ENCODE peak calls at places on chromosomes 13 and 19, in eight cellular contexts. H, J, Q, B, R, N, L and A are unnamed samples.

GRCh38 chr19:588758-589692 is 656 bp upstream of the HCN2 start:
- DNase-seq in L (no peak), R (peak), B (no peak), H (no peak), Q (no peak), J (no peak), N (no peak), A (no peak)

GRCh38 chr13:33016414-33017409 is at the start of gene KL:
- DNase-seq in L (no peak), B (peak), H (peak), N (no peak), R (peak), J (no peak), Q (no peak), A (peak)

GRCh38 chr19:38392707-38393308 is 4.3 kb downstream of the SPRED3 start:
- DNase-seq in H (no peak), L (no peak), Q (no peak), N (no peak), J (peak), B (no peak), R (no peak), A (peak)

GRCh38 chr19:3108775-3109174 is 14.6 kb downstream of the GNA11 start:
- DNase-seq in R (peak), H (peak), L (peak), B (no peak), Q (peak), N (peak), J (no peak), A (peak)

GRCh38 chr19:53195265-53195879 is 2.2 kb upstream of the ZNF665 start:
- DNase-seq in N (peak), Q (no peak), B (no peak), L (peak), J (peak), R (no peak), H (peak), A (peak)

GRCh38 chr13:110506859-110507566 is 54.5 kb downstream of the RAB20 start:
- DNase-seq in B (no peak), R (no peak), H (peak), N (peak), L (peak), Q (no peak), J (peak), A (peak)

GRCh38 chr19:4922530-4923378 is 13.5 kb downstream of the UHRF1 start:
- DNase-seq in B (no peak), R (no peak), L (no peak), N (no peak), H (no peak), Q (no peak), J (no peak), A (no peak)

GRCh38 chr19:38745316-38745715 is 1.0 kb upstream of the CAPN12 start:
- DNase-seq in L (no peak), N (no peak), Q (no peak), J (no peak), R (no peak), H (no peak), B (no peak), A (no peak)

GRCh38 chr19:8456064-8456463 is 11.3 kb downstream of the HNRNPM start:
- DNase-seq in Q (no peak), H (no peak), R (no peak), L (no peak), J (peak), B (no peak), N (no peak), A (no peak)

GRCh38 chr19:49403404-49404187 is 15.5 kb downstream of the KASH5 start:
- DNase-seq in R (no peak), Q (peak), L (no peak), B (no peak), H (no peak), N (no peak), J (no peak), A (no peak)

GRCh38 chr13:90355162-90355751 is 992.2 kb upstream of the MIR17HG start:
- DNase-seq in N (no peak), H (no peak), J (no peak), Q (no peak), B (no peak), R (no peak), L (no peak), A (no peak)

GRCh38 chr13:47796816-47797215 is 204.3 kb downstream of the SUCLA2 start:
- DNase-seq in B (no peak), Q (no peak), R (no peak), L (no peak), J (no peak), H (no peak), N (no peak), A (no peak)

GRCh38 chr13:99870541-99870940 is 101.0 kb downstream of the ZIC5 start:
- DNase-seq in L (no peak), Q (no peak), H (no peak), J (no peak), N (no peak), B (no peak), R (no peak), A (no peak)

GRCh38 chr13:73261739-73262216 is 203.0 kb downstream of the KLF5 start:
- DNase-seq in Q (no peak), R (no peak), B (no peak), L (no peak), N (no peak), H (no peak), J (no peak), A (no peak)

GRCh38 chr13:110644892-110645521 is 29.7 kb downstream of the NAXD start:
- DNase-seq in J (no peak), B (peak), N (no peak), L (no peak), H (peak), Q (peak), R (peak), A (peak)

GRCh38 chr13:26979334-26979733 is 192.3 kb downstream of the USP12 start:
- DNase-seq in L (no peak), R (no peak), N (no peak), B (no peak), Q (no peak), J (no peak), H (no peak), A (no peak)

GRCh38 chr19:49761249-49761624 is 1.9 kb downstream of the TSKS start:
- DNase-seq in H (no peak), B (no peak), L (no peak), N (no peak), Q (no peak), J (no peak), R (no peak), A (no peak)

GRCh38 chr19:17719730-17720486 is 628 bp downstream of the MAP1S start:
- DNase-seq in N (no peak), J (no peak), Q (no peak), H (peak), B (no peak), R (peak), L (no peak), A (peak)

GRCh38 chr19:6219147-6219525 is 60.6 kb downstream of the MLLT1 start:
- DNase-seq in L (no peak), Q (no peak), N (no peak), H (no peak), B (no peak), J (no peak), R (no peak), A (no peak)

GRCh38 chr19:46374526-46375475 is 27.9 kb downstream of the PPP5C start:
- DNase-seq in Q (no peak), N (no peak), R (peak), L (no peak), H (no peak), B (peak), J (no peak), A (no peak)
- TF ChIP-seq CTCF in Q (no peak), N (no peak), R (no peak), L (no peak), H (no peak), B (no peak), J (no peak), A (no peak)

DNA sequence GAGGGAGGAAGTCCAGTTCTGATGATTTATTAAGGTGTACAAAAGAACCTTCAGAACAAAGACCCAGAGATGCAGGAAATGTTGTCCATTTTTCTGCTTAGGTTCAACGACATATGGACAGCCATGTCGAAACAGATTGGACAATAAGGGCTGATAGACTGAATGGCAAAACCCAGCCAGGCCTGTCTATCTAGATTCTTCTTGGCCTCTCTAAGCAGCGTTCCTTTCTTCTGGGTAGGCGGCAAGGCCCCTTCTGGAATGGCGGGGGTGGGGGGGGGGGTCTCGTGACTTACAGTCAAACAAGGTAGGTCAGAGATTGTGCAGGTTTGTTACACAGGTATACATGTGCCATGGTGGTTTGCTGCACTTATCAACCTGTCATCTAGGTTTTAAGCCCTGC is 39.7 kb upstream of the PEPD start:
- DNase-seq in J (no peak), N (no peak), Q (no peak), L (no peak), H (no peak), R (no peak), B (no peak), A (no peak)
- H3K27ac ChIP-seq in J (no peak), N (no peak), Q (no peak), L (no peak), H (no peak), R (no peak), B (no peak), A (no peak)

GRCh38 chr13:69857188-69857821 is 250.3 kb upstream of the ATXN8OS start:
- DNase-seq in B (no peak), L (no peak), H (no peak), Q (no peak), J (peak), R (no peak), N (no peak), A (no peak)
- TF ChIP-seq EP300 in B (no peak), L (no peak), H (no peak), Q (no peak), J (no peak), R (no peak), N (no peak), A (no peak)

GRCh38 chr19:29672319-29672932 is 7.2 kb downstream of the PLEKHF1 start:
- DNase-seq in N (peak), J (no peak), R (no peak), B (no peak), Q (no peak), L (no peak), H (no peak), A (no peak)

GRCh38 chr19:29670255-29670654 is 5.0 kb downstream of the PLEKHF1 start:
- DNase-seq in L (no peak), J (no peak), B (no peak), H (no peak), R (no peak), N (no peak), Q (no peak), A (no peak)

GRCh38 chr19:29673451-29674371 is 8.4 kb downstream of the PLEKHF1 start:
- DNase-seq in L (no peak), J (no peak), H (no peak), Q (no peak), B (no peak), N (no peak), R (peak), A (no peak)

GRCh38 chr19:29672933-29673336 is 7.7 kb downstream of the PLEKHF1 start:
- DNase-seq in L (no peak), B (no peak), H (peak), J (no peak), R (no peak), Q (no peak), N (no peak), A (peak)

GRCh38 chr19:29671393-29672076 is 6.3 kb downstream of the PLEKHF1 start:
- DNase-seq in R (no peak), Q (no peak), B (no peak), N (no peak), H (peak), J (no peak), L (no peak), A (peak)
- TF ChIP-seq CTCF in R (peak), Q (peak), B (peak), N (no peak), H (peak), J (no peak), L (no peak), A (peak)

DNA sequence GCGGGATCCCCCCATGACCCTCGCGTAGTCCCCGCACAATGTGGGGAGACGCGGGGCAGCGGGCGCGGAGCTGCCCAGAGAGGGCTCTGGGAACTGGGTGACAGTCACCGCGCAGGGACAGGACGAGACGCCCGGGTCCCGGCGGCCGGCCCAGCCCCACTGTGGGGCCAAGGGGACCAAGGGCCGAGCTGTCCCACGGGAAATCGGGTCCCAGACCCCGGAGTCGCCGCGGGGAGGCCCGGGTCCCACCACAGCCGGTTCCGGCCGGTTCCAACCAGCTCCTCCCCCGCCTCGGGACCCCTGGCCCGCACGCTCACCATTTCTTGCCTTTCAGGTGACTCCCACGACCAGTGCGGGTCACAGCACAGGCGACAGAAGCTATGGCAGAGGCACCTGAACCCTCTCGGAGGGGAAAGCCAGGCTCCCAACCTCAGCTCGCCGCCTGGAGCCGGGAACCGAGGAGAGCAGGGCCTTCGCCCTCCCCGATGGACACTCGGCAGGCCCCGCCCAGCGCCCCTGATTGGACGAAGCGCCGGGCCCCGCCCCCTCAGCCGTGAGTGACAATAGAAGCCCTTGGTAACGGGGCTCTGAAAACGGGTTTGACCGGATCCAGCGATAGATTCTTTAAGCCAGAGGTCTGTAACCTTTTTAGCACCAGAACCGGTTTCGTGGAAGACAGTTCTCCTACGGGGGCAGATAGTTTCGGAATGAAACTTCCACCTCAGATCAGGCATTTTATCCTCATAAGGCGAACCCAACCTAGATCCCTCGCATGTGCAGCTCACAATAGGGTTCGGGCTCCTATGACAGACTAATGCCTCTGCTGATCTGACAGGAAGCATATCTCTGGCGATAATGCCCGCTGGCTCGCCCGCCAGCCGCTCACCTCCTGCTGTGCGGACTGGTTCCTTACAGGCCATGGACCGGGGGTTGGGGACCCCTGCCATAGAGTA is at the start of gene ZNF433:
- DNase-seq in H (peak), N (peak), J (no peak), Q (peak), L (peak), B (peak), R (peak), A (peak)
- H3K27ac ChIP-seq in H (peak), N (peak), J (no peak), Q (peak), L (peak), B (peak), R (peak), A (peak)

GRCh38 chr13:113545931-113546516 is 38.5 kb upstream of the TFDP1 start:
- DNase-seq in R (no peak), N (no peak), Q (no peak), H (peak), L (no peak), J (no peak), B (peak), A (no peak)

GRCh38 chr13:113548171-113548641 is 36.3 kb upstream of the TFDP1 start:
- DNase-seq in L (no peak), H (peak), J (no peak), Q (no peak), B (no peak), R (peak), N (no peak), A (no peak)

GRCh38 chr13:113547248-113547971 is 37.1 kb upstream of the TFDP1 start:
- DNase-seq in J (no peak), H (peak), R (no peak), B (no peak), Q (no peak), L (peak), N (no peak), A (peak)

GRCh38 chr13:113545455-113545930 is 39.1 kb upstream of the TFDP1 start:
- DNase-seq in L (no peak), N (no peak), J (no peak), B (peak), H (peak), R (no peak), Q (no peak), A (no peak)

GRCh38 chr13:113546571-113547247 is 37.8 kb upstream of the TFDP1 start:
- DNase-seq in J (no peak), L (peak), N (no peak), R (no peak), H (peak), Q (no peak), B (peak), A (no peak)
- TF ChIP-seq EP300 in J (no peak), L (no peak), N (no peak), R (no peak), H (no peak), Q (no peak), B (no peak), A (no peak)

DNA sequence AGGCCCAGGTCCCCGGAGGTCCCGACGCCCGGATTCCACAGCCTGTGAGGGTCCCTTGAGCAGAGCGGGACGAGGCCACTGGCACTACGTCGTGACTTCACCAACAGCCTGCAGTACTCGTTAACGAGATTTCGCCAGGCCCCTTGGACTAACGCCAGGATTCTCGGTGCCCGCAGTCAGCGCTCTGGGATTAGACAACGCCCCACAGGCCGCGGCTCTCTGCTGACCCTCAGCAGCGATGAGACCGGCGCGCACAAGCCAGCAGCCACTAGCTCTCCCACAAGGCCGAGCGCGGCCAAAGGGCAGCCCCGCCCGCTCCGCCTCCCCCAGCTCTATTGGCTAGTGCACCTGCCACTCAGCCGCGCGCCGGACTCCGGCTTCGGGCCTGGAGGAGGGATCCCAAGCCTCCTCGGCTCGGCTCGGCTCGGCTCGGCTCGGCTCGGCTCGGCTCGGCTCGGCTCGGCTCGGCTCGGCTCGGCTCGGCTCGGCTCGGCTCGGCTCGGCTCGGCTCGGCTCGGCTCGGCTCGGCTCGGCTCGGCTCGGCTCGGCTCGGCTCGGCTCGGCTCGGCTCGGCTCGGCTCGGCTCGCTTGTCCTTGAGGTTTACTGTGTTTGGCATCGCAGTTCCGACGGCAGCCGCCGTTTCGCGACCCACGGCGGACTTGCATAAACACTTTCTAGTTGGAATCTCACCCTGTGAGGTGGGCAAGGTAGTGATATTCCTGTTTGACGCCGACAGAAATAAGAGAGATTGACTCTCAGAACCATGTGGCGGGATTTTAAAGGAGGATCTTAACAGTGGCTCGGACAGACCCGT is 231.7 kb upstream of the SERP2 start:
- DNase-seq in R (peak), Q (peak), B (peak), N (peak), J (peak), L (peak), H (peak), A (peak)
- TF ChIP-seq CTCF in R (peak), Q (no peak), B (no peak), N (no peak), J (no peak), L (no peak), H (peak), A (no peak)

GRCh38 chr13:41457589-41458186 is 338 bp downstream of the RGCC start:
- DNase-seq in L (no peak), J (no peak), Q (no peak), B (no peak), H (no peak), R (peak), N (no peak), A (no peak)
- H3K27ac ChIP-seq in L (peak), J (peak), Q (no peak), B (peak), H (peak), R (peak), N (no peak), A (peak)